ENCODE peak calls at places on chromosomes 12 and 14, in eight cellular contexts. One of them, this sample, is unnamed.

GRCh38 chr12:118237053-118237665 is 101.2 kb downstream of the PEBP1 start:
- DNase-seq in esophagus muscularis mucosa: no peak
- DNase-seq in right lobe of liver: no peak
- DNase-seq in IMR-90: no peak
- DNase-seq in uterus: no peak
- DNase-seq in tibial nerve: no peak
- DNase-seq in prostate gland: no peak
- DNase-seq in stomach: no peak
- DNase-seq in this sample: no peak

GRCh38 chr12:74415633-74416032 is 122.0 kb upstream of the ATXN7L3B start:
- DNase-seq in esophagus muscularis mucosa: no peak
- DNase-seq in right lobe of liver: no peak
- DNase-seq in IMR-90: peak; percentile 17
- DNase-seq in uterus: no peak
- DNase-seq in tibial nerve: no peak
- DNase-seq in prostate gland: no peak
- DNase-seq in stomach: no peak
- DNase-seq in this sample: peak; percentile 26

GRCh38 chr14:69666698-69667211 is 55.4 kb downstream of the SUSD6 start:
- DNase-seq in esophagus muscularis mucosa: no peak
- DNase-seq in right lobe of liver: no peak
- DNase-seq in IMR-90: peak; percentile 69
- DNase-seq in uterus: no peak
- DNase-seq in tibial nerve: no peak
- DNase-seq in prostate gland: no peak
- DNase-seq in stomach: no peak
- DNase-seq in this sample: no peak

GRCh38 chr12:57890191-57891120 is 43.9 kb upstream of the CTDSP2 start:
- DNase-seq in esophagus muscularis mucosa: no peak
- DNase-seq in right lobe of liver: no peak
- DNase-seq in IMR-90: peak; percentile 55
- DNase-seq in uterus: no peak
- DNase-seq in tibial nerve: no peak
- DNase-seq in prostate gland: no peak
- DNase-seq in stomach: no peak
- DNase-seq in this sample: no peak

GRCh38 chr12:89309452-89309802 is 42.9 kb downstream of the DUSP6 start:
- DNase-seq in esophagus muscularis mucosa: no peak
- DNase-seq in right lobe of liver: no peak
- DNase-seq in IMR-90: no peak
- DNase-seq in uterus: no peak
- DNase-seq in tibial nerve: no peak
- DNase-seq in prostate gland: no peak
- DNase-seq in stomach: no peak
- DNase-seq in this sample: no peak

GRCh38 chr12:92019491-92020277 is 126.0 kb downstream of the BTG1 start:
- DNase-seq in esophagus muscularis mucosa: no peak
- DNase-seq in right lobe of liver: no peak
- DNase-seq in IMR-90: no peak
- DNase-seq in uterus: no peak
- DNase-seq in tibial nerve: no peak
- DNase-seq in prostate gland: no peak
- DNase-seq in stomach: no peak
- DNase-seq in this sample: no peak

GRCh38 chr12:109920266-109920780 is 20.2 kb downstream of the TCHP start:
- DNase-seq in esophagus muscularis mucosa: no peak
- DNase-seq in right lobe of liver: no peak
- DNase-seq in IMR-90: no peak
- DNase-seq in uterus: no peak
- DNase-seq in tibial nerve: no peak
- DNase-seq in prostate gland: no peak
- DNase-seq in stomach: no peak
- DNase-seq in this sample: no peak

GRCh38 chr12:14630793-14631192 is 63.1 kb upstream of the PLBD1 start:
- DNase-seq in esophagus muscularis mucosa: no peak
- DNase-seq in right lobe of liver: no peak
- DNase-seq in IMR-90: no peak
- DNase-seq in uterus: no peak
- DNase-seq in tibial nerve: no peak
- DNase-seq in prostate gland: no peak
- DNase-seq in stomach: no peak
- DNase-seq in this sample: no peak

GRCh38 chr14:64801800-64802199 is 77.9 kb downstream of the SPTB start:
- DNase-seq in esophagus muscularis mucosa: no peak
- DNase-seq in right lobe of liver: no peak
- DNase-seq in IMR-90: peak; percentile 17
- DNase-seq in uterus: no peak
- DNase-seq in tibial nerve: no peak
- DNase-seq in prostate gland: no peak
- DNase-seq in stomach: no peak
- DNase-seq in this sample: peak; percentile 31

GRCh38 chr12:2244013-2244861 is 191.4 kb downstream of the CACNA1C start:
- DNase-seq in esophagus muscularis mucosa: no peak
- DNase-seq in right lobe of liver: no peak
- DNase-seq in IMR-90: peak; percentile 97
- DNase-seq in uterus: peak; percentile 74
- DNase-seq in tibial nerve: no peak
- DNase-seq in prostate gland: no peak
- DNase-seq in stomach: no peak
- DNase-seq in this sample: no peak

GRCh38 chr12:70576341-70577282 is 60.6 kb downstream of the PTPRB start:
- DNase-seq in esophagus muscularis mucosa: no peak
- DNase-seq in right lobe of liver: no peak
- DNase-seq in IMR-90: peak; percentile 85
- DNase-seq in uterus: no peak
- DNase-seq in tibial nerve: no peak
- DNase-seq in prostate gland: peak; percentile 10
- DNase-seq in stomach: no peak
- DNase-seq in this sample: peak; percentile 67

GRCh38 chr14:54818201-54819133 is 84.2 kb downstream of the GCH1 start:
- DNase-seq in esophagus muscularis mucosa: no peak
- DNase-seq in right lobe of liver: no peak
- DNase-seq in IMR-90: peak; percentile 69
- DNase-seq in uterus: no peak
- DNase-seq in tibial nerve: no peak
- DNase-seq in prostate gland: no peak
- DNase-seq in stomach: no peak
- DNase-seq in this sample: no peak

GRCh38 chr12:49346659-49347306 is at the start of gene DNAJC22:
- DNase-seq in esophagus muscularis mucosa: no peak
- DNase-seq in right lobe of liver: peak; percentile 50
- DNase-seq in IMR-90: no peak
- DNase-seq in uterus: no peak
- DNase-seq in tibial nerve: no peak
- DNase-seq in prostate gland: no peak
- DNase-seq in stomach: peak; percentile 33
- DNase-seq in this sample: peak; percentile 33

GRCh38 chr14:38255673-38256357 is at the start of gene CLEC14A:
- DNase-seq in esophagus muscularis mucosa: no peak
- DNase-seq in right lobe of liver: peak; percentile 59
- DNase-seq in IMR-90: no peak
- DNase-seq in uterus: no peak
- DNase-seq in tibial nerve: peak; percentile 29
- DNase-seq in prostate gland: no peak
- DNase-seq in stomach: no peak
- DNase-seq in this sample: no peak

GRCh38 chr12:92396647-92397258 is 251.1 kb upstream of the BTG1 start:
- DNase-seq in esophagus muscularis mucosa: peak; percentile 50
- DNase-seq in right lobe of liver: no peak
- DNase-seq in IMR-90: peak; percentile 58
- DNase-seq in uterus: peak; percentile 23
- DNase-seq in tibial nerve: no peak
- DNase-seq in prostate gland: no peak
- DNase-seq in stomach: no peak
- DNase-seq in this sample: no peak

GRCh38 chr12:21938879-21939278 is 2.3 kb downstream of the ABCC9 start:
- DNase-seq in esophagus muscularis mucosa: no peak
- DNase-seq in right lobe of liver: no peak
- DNase-seq in IMR-90: peak; percentile 7
- DNase-seq in uterus: no peak
- DNase-seq in tibial nerve: no peak
- DNase-seq in prostate gland: no peak
- DNase-seq in stomach: no peak
- DNase-seq in this sample: no peak

DNA sequence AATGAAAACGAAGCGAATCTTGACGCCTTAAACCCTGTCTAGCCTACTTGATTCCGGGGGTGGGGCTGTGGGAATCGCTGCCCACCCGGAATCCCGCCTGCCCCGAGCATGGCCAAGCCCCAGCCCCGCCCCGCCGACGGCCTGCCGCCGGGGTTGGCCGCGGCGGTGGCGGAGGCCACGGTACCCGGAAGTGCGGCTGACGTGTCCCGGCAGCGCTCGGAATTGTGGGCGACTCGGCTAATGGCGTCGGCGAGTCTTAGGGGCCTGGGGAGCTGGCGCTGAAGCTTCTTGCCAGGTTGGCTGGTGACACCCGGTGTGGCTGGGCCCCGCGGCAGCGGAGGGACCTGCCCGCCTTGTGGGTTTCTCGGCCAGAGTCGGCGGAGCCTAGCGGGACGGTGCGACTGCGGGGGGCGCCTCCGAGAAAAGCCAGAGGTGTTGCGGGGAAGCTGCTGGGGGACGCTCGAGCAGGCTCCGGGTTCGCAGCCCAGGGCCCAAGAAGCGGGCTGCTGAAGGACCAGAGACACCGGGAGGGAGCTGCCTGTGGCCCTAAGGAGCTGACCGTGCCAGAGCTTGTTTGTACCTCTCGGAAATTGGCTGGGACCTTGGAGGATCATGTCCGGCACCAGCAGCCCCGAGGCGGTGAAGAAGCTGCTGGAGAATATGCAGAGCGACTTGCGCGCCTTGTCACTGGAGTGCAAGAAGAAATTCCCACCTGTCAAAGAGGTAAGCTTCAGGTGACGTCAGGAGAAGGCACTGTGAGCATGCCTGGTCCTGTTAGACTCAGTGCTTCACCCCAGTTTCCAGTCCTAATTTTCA is at the start of gene MON2:
- DNase-seq in esophagus muscularis mucosa: peak; percentile 96
- DNase-seq in right lobe of liver: peak; percentile 94
- DNase-seq in IMR-90: peak; percentile 78
- DNase-seq in uterus: peak; percentile 82
- DNase-seq in tibial nerve: peak; percentile 71
- DNase-seq in prostate gland: peak; percentile 85
- DNase-seq in stomach: peak; percentile 90
- DNase-seq in this sample: peak; percentile 90
- TF ChIP-seq POLR2A in esophagus muscularis mucosa: no peak
- TF ChIP-seq POLR2A in right lobe of liver: peak; percentile 76
- TF ChIP-seq POLR2A in IMR-90: peak; percentile 93
- TF ChIP-seq POLR2A in uterus: peak; percentile 58
- TF ChIP-seq POLR2A in tibial nerve: peak; percentile 77
- TF ChIP-seq POLR2A in prostate gland: peak; percentile 77
- TF ChIP-seq POLR2A in stomach: peak; percentile 12
- TF ChIP-seq POLR2A in this sample: peak; percentile 89

GRCh38 chr12:11747969-11748368 is 98.5 kb downstream of the ETV6 start:
- DNase-seq in esophagus muscularis mucosa: no peak
- DNase-seq in right lobe of liver: no peak
- DNase-seq in IMR-90: no peak
- DNase-seq in uterus: no peak
- DNase-seq in tibial nerve: no peak
- DNase-seq in prostate gland: no peak
- DNase-seq in stomach: no peak
- DNase-seq in this sample: no peak

GRCh38 chr12:11746024-11746771 is 96.7 kb downstream of the ETV6 start:
- DNase-seq in esophagus muscularis mucosa: no peak
- DNase-seq in right lobe of liver: no peak
- DNase-seq in IMR-90: peak; percentile 55
- DNase-seq in uterus: no peak
- DNase-seq in tibial nerve: no peak
- DNase-seq in prostate gland: peak; percentile 47
- DNase-seq in stomach: no peak
- DNase-seq in this sample: no peak

GRCh38 chr12:11745112-11745511 is 95.6 kb downstream of the ETV6 start:
- DNase-seq in esophagus muscularis mucosa: no peak
- DNase-seq in right lobe of liver: no peak
- DNase-seq in IMR-90: no peak
- DNase-seq in uterus: no peak
- DNase-seq in tibial nerve: no peak
- DNase-seq in prostate gland: no peak
- DNase-seq in stomach: no peak
- DNase-seq in this sample: no peak

GRCh38 chr12:11749943-11750690 is 100.6 kb downstream of the ETV6 start:
- DNase-seq in esophagus muscularis mucosa: no peak
- DNase-seq in right lobe of liver: peak; percentile 44
- DNase-seq in IMR-90: no peak
- DNase-seq in uterus: no peak
- DNase-seq in tibial nerve: no peak
- DNase-seq in prostate gland: no peak
- DNase-seq in stomach: no peak
- DNase-seq in this sample: no peak

DNA sequence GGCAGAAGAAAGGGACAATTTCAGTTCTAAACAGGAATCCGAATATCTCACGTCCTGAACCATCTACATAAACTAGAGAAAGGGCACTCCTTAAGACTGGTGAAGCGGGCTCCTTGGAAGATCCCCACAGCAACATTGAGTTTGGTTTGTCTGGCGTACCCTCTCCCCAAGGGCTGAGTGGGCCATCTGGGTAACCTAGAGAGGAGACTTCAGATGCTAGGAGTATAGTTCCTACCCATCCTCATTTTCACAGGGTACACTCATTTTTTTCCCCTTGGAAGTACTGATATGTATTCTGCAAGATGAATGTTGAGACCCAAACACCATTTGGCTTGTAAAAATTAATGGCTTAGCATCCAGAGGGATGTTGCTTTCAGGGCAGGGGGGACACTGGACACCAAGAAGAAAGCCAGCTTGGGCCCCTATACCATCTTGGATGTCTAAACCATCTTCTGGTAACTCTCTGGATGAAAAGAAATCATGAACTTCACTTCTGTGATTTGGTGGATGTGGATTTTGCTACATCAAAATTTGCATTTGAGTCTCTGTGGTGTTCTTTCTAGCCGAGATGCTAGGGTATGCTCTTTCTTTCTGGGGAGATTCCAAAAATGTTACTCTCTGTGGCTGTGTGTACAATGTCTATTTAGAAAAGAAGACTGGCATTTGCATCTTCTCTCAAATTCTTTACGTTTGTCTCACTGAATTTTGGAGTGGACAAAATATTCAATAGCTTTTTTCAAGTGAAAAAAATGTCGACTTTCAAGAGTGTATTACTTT is 97.7 kb downstream of the ETV6 start:
- DNase-seq in esophagus muscularis mucosa: no peak
- DNase-seq in right lobe of liver: no peak
- DNase-seq in IMR-90: no peak
- DNase-seq in uterus: no peak
- DNase-seq in tibial nerve: no peak
- DNase-seq in prostate gland: no peak
- DNase-seq in stomach: no peak
- DNase-seq in this sample: no peak
- TF ChIP-seq POLR2A in esophagus muscularis mucosa: no peak
- TF ChIP-seq POLR2A in right lobe of liver: no peak
- TF ChIP-seq POLR2A in IMR-90: no peak
- TF ChIP-seq POLR2A in uterus: no peak
- TF ChIP-seq POLR2A in tibial nerve: no peak
- TF ChIP-seq POLR2A in prostate gland: no peak
- TF ChIP-seq POLR2A in stomach: no peak
- TF ChIP-seq POLR2A in this sample: no peak

GRCh38 chr14:20305265-20306078 is at the start of gene TTC5:
- DNase-seq in esophagus muscularis mucosa: peak; percentile 97
- DNase-seq in right lobe of liver: peak; percentile 77
- DNase-seq in IMR-90: peak; percentile 89
- DNase-seq in uterus: peak; percentile 76
- DNase-seq in tibial nerve: peak; percentile 47
- DNase-seq in prostate gland: peak; percentile 77
- DNase-seq in stomach: peak; percentile 85
- DNase-seq in this sample: peak; percentile 96
- TF ChIP-seq POLR2A in esophagus muscularis mucosa: no peak
- TF ChIP-seq POLR2A in right lobe of liver: no peak
- TF ChIP-seq POLR2A in IMR-90: no peak
- TF ChIP-seq POLR2A in uterus: no peak
- TF ChIP-seq POLR2A in tibial nerve: no peak
- TF ChIP-seq POLR2A in prostate gland: no peak
- TF ChIP-seq POLR2A in stomach: no peak
- TF ChIP-seq POLR2A in this sample: peak; percentile 53

GRCh38 chr14:99480856-99481744 is at the start of the genes CCNK and SETD3:
- DNase-seq in esophagus muscularis mucosa: peak; percentile 100
- DNase-seq in right lobe of liver: peak; percentile 100
- DNase-seq in IMR-90: peak; percentile 100
- DNase-seq in uterus: peak; percentile 100
- DNase-seq in tibial nerve: peak; percentile 100
- DNase-seq in prostate gland: peak; percentile 100
- DNase-seq in stomach: peak; percentile 100
- DNase-seq in this sample: peak; percentile 100
- TF ChIP-seq POLR2A in esophagus muscularis mucosa: peak; percentile 92
- TF ChIP-seq POLR2A in right lobe of liver: peak; percentile 89
- TF ChIP-seq POLR2A in IMR-90: peak; percentile 96
- TF ChIP-seq POLR2A in uterus: peak; percentile 94
- TF ChIP-seq POLR2A in tibial nerve: peak; percentile 95
- TF ChIP-seq POLR2A in prostate gland: peak; percentile 94
- TF ChIP-seq POLR2A in stomach: peak; percentile 94
- TF ChIP-seq POLR2A in this sample: peak; percentile 91

This sample was measured in erythroblast.